ENCODE peak calls at places on chromosomes 1 and 21, in eight cellular contexts. C is NAMALWA; G is activated T-cell treated with anti-CD3 and anti-CD28 coated beads, Interleukin-2, amount 50 U/mL, for 72 hours; V is NCI-H187; D is stimulated activated CD4-positive, alpha-beta T cell treated with anti-CD3 and anti-CD28 coated beads, Interleukin-1b, Interleukin-23, amount 100 ng/mL, for 24 hours; N is dorsolateral prefrontal cortex; F is T-cell; Q is NCI-H1092. W is an unnamed sample.

GRCh38 chr1:199010933-199011332 is 372.1 kb downstream of the PTPRC start:
- DNase-seq in C (no peak), G (no peak), V (no peak), D (no peak), N (no peak), F (no peak), Q (no peak), W (no peak)

GRCh38 chr1:99728494-99729235 is 37.8 kb downstream of the FRRS1 start:
- DNase-seq in C (peak), G (no peak), V (no peak), D (no peak), N (no peak), F (no peak), Q (no peak), W (no peak)

GRCh38 chr21:20822559-20823133 is 175.6 kb upstream of the NCAM2 start:
- DNase-seq in C (no peak), G (no peak), V (no peak), D (no peak), N (no peak), F (no peak), Q (no peak), W (no peak)

GRCh38 chr1:41455479-41456271 is 28.8 kb downstream of the EDN2 start:
- DNase-seq in C (no peak), G (no peak), V (no peak), D (no peak), N (peak), F (no peak), Q (no peak), W (no peak)

GRCh38 chr21:39180429-39181019 is 2.7 kb downstream of the PSMG1 start:
- DNase-seq in C (peak), G (no peak), V (no peak), D (no peak), N (no peak), F (no peak), Q (no peak), W (no peak)

GRCh38 chr1:56758135-56758534 is 61.1 kb downstream of the FYB2 start:
- DNase-seq in C (no peak), G (no peak), V (no peak), D (no peak), N (no peak), F (no peak), Q (peak), W (no peak)

GRCh38 chr21:41804381-41804780 is 37.5 kb upstream of the RIPK4 start:
- DNase-seq in C (no peak), G (no peak), V (no peak), D (no peak), N (no peak), F (no peak), Q (no peak), W (no peak)

GRCh38 chr1:197671920-197672319 is 103.4 kb downstream of the DENND1B start:
- DNase-seq in C (no peak), G (no peak), V (no peak), D (no peak), N (no peak), F (no peak), Q (no peak), W (no peak)

GRCh38 chr1:3015269-3015635 is 6.0 kb upstream of the ACTRT2 start:
- DNase-seq in C (no peak), G (no peak), V (no peak), D (no peak), N (peak), F (no peak), Q (no peak), W (no peak)

GRCh38 chr1:110063781-110064180 is 6.7 kb downstream of the ALX3 start:
- DNase-seq in C (no peak), G (no peak), V (no peak), D (no peak), N (no peak), F (no peak), Q (no peak), W (no peak)

GRCh38 chr1:2110191-2110737 is 60.1 kb downstream of the PRKCZ start:
- DNase-seq in C (no peak), G (no peak), V (no peak), D (no peak), N (no peak), F (no peak), Q (no peak), W (no peak)

GRCh38 chr1:170010443-170010842 is 64.1 kb downstream of the KIFAP3 start:
- DNase-seq in C (peak), G (peak), V (no peak), D (no peak), N (no peak), F (no peak), Q (peak), W (no peak)

GRCh38 chr1:172154571-172154970 is 265.9 kb upstream of the C1orf105 start:
- DNase-seq in C (peak), G (no peak), V (no peak), D (no peak), N (no peak), F (no peak), Q (no peak), W (peak)

GRCh38 chr1:148308832-148309458 is 156.9 kb upstream of the NBPF11 start:
- DNase-seq in C (no peak), G (no peak), V (no peak), D (no peak), N (no peak), F (no peak), Q (no peak), W (no peak)

GRCh38 chr1:20634594-20635084 is 1.4 kb downstream of the PINK1 start:
- DNase-seq in C (no peak), G (peak), V (peak), D (no peak), N (no peak), F (peak), Q (no peak), W (peak)

GRCh38 chr1:36096500-36097412 is 8.1 kb downstream of the ADPRS start:
- DNase-seq in C (peak), G (no peak), V (no peak), D (no peak), N (no peak), F (no peak), Q (no peak), W (no peak)

GRCh38 chr1:34378968-34379729 is 202.4 kb downstream of the C1orf94 start:
- DNase-seq in C (no peak), G (no peak), V (no peak), D (no peak), N (no peak), F (no peak), Q (peak), W (no peak)

GRCh38 chr1:89673251-89673650 is 40.3 kb downstream of the LRRC8C start:
- DNase-seq in C (no peak), G (no peak), V (no peak), D (no peak), N (no peak), F (no peak), Q (no peak), W (no peak)

GRCh38 chr1:41898191-41898713 is 20.5 kb downstream of the HIVEP3 start:
- DNase-seq in C (no peak), G (peak), V (no peak), D (peak), N (no peak), F (peak), Q (no peak), W (peak)

W was measured in CD4-positive, alpha-beta memory T cell.